ENCODE peak calls at places on chromosomes 11 and 22, in eight cellular contexts. One of them, this sample, is unnamed.

GRCh38 chr11:27717801-27718229 is 17.6 kb upstream of the BDNF start:
- DNase-seq in NCI-H774: peak
- DNase-seq in NCI-H2029: no peak
- DNase-seq in activated CD8-positive, alpha-beta memory T cell treated with anti-CD3 and anti-CD28 coated beads, Interleukin-2, amount 50 U/mL, for 48 hours: no peak
- DNase-seq in AG09309: no peak
- DNase-seq in EL: no peak
- DNase-seq in T1000: no peak
- DNase-seq in esophagus squamous epithelium: no peak
- DNase-seq in this sample: no peak

GRCh38 chr11:108322666-108323065 is 99.8 kb downstream of the ATM start:
- DNase-seq in activated CD8-positive, alpha-beta memory T cell treated with anti-CD3 and anti-CD28 coated beads, Interleukin-2, amount 50 U/mL, for 48 hours: no peak
- DNase-seq in NCI-H774: no peak
- DNase-seq in AG09309: no peak
- DNase-seq in NCI-H2029: no peak
- DNase-seq in T1000: no peak
- DNase-seq in esophagus squamous epithelium: no peak
- DNase-seq in EL: no peak
- DNase-seq in this sample: no peak

GRCh38 chr11:67384851-67385366 is 6.9 kb upstream of the RAD9A start:
- DNase-seq in esophagus squamous epithelium: no peak
- DNase-seq in AG09309: no peak
- DNase-seq in NCI-H774: no peak
- DNase-seq in EL: peak
- DNase-seq in T1000: peak
- DNase-seq in NCI-H2029: no peak
- DNase-seq in activated CD8-positive, alpha-beta memory T cell treated with anti-CD3 and anti-CD28 coated beads, Interleukin-2, amount 50 U/mL, for 48 hours: no peak
- DNase-seq in this sample: no peak

GRCh38 chr11:69637956-69638871 is 2.7 kb upstream of the CCND1 start:
- DNase-seq in EL: peak
- DNase-seq in activated CD8-positive, alpha-beta memory T cell treated with anti-CD3 and anti-CD28 coated beads, Interleukin-2, amount 50 U/mL, for 48 hours: no peak
- DNase-seq in NCI-H2029: no peak
- DNase-seq in AG09309: no peak
- DNase-seq in T1000: no peak
- DNase-seq in esophagus squamous epithelium: no peak
- DNase-seq in NCI-H774: no peak
- DNase-seq in this sample: peak

GRCh38 chr11:120517390-120518315 is 6.1 kb downstream of the GRIK4 start:
- DNase-seq in AG09309: no peak
- DNase-seq in T1000: peak
- DNase-seq in NCI-H2029: no peak
- DNase-seq in activated CD8-positive, alpha-beta memory T cell treated with anti-CD3 and anti-CD28 coated beads, Interleukin-2, amount 50 U/mL, for 48 hours: no peak
- DNase-seq in esophagus squamous epithelium: no peak
- DNase-seq in EL: peak
- DNase-seq in NCI-H774: no peak
- DNase-seq in this sample: no peak

GRCh38 chr22:26502688-26503561 is 9.3 kb downstream of the TFIP11 start:
- DNase-seq in esophagus squamous epithelium: no peak
- DNase-seq in AG09309: no peak
- DNase-seq in NCI-H2029: peak
- DNase-seq in EL: peak
- DNase-seq in T1000: no peak
- DNase-seq in activated CD8-positive, alpha-beta memory T cell treated with anti-CD3 and anti-CD28 coated beads, Interleukin-2, amount 50 U/mL, for 48 hours: peak
- DNase-seq in NCI-H774: no peak
- DNase-seq in this sample: peak

GRCh38 chr11:129374993-129375721 is 491 bp upstream of the BARX2 start:
- DNase-seq in EL: no peak
- DNase-seq in T1000: no peak
- DNase-seq in activated CD8-positive, alpha-beta memory T cell treated with anti-CD3 and anti-CD28 coated beads, Interleukin-2, amount 50 U/mL, for 48 hours: peak
- DNase-seq in AG09309: no peak
- DNase-seq in NCI-H774: peak
- DNase-seq in NCI-H2029: no peak
- DNase-seq in esophagus squamous epithelium: no peak
- DNase-seq in this sample: no peak

GRCh38 chr11:78783301-78783700 is 208.6 kb upstream of the NARS2 start:
- DNase-seq in T1000: no peak
- DNase-seq in activated CD8-positive, alpha-beta memory T cell treated with anti-CD3 and anti-CD28 coated beads, Interleukin-2, amount 50 U/mL, for 48 hours: no peak
- DNase-seq in NCI-H774: no peak
- DNase-seq in AG09309: no peak
- DNase-seq in esophagus squamous epithelium: no peak
- DNase-seq in NCI-H2029: no peak
- DNase-seq in EL: no peak
- DNase-seq in this sample: no peak

GRCh38 chr11:19715373-19715772 is 2.7 kb downstream of the NAV2 start:
- DNase-seq in NCI-H2029: no peak
- DNase-seq in AG09309: peak
- DNase-seq in NCI-H774: no peak
- DNase-seq in activated CD8-positive, alpha-beta memory T cell treated with anti-CD3 and anti-CD28 coated beads, Interleukin-2, amount 50 U/mL, for 48 hours: no peak
- DNase-seq in T1000: peak
- DNase-seq in esophagus squamous epithelium: no peak
- DNase-seq in EL: peak
- DNase-seq in this sample: peak